ENCODE peak calls at places on chromosomes 1 and 21, in four cellular contexts. I is MCF 10A, K is neural crest cell, Y is tibial nerve. T is an unnamed sample.

GRCh38 chr1:245609354-245609753 is 454.6 kb downstream of the KIF26B start:
- DNase-seq in I (no peak), K (no peak), Y (no peak), T (no peak)

GRCh38 chr1:44646276-44646675 is 28.0 kb downstream of the TMEM53 start:
- DNase-seq in I (no peak), K (no peak), Y (no peak), T (no peak)

GRCh38 chr1:113860891-113861290 is 10.6 kb downstream of the PTPN22 start:
- DNase-seq in I (peak), K (no peak), Y (no peak), T (no peak)

GRCh38 chr1:151887028-151887427 is 22.3 kb downstream of the THEM4 start:
- DNase-seq in I (peak), K (no peak), Y (no peak), T (no peak)

GRCh38 chr1:152035406-152036315 is 1.1 kb downstream of the S100A11 start:
- DNase-seq in I (peak), K (no peak), Y (no peak), T (no peak)

GRCh38 chr1:157181790-157182189 is 43.6 kb upstream of the ETV3 start:
- DNase-seq in I (no peak), K (peak), Y (no peak), T (no peak)

GRCh38 chr1:98102369-98103030 is 181.7 kb upstream of the DPYD start:
- DNase-seq in I (no peak), K (no peak), Y (no peak), T (no peak)

GRCh38 chr1:243421784-243422183 is 165.9 kb downstream of the SDCCAG8 start:
- DNase-seq in I (peak), K (no peak), Y (no peak), T (no peak)

GRCh38 chr1:235050911-235051360 is 77.7 kb downstream of the TOMM20 start:
- DNase-seq in I (no peak), K (no peak), Y (no peak), T (no peak)

GRCh38 chr1:155912056-155912536 is 947 bp upstream of the RIT1 start:
- DNase-seq in I (peak), K (no peak), Y (no peak), T (no peak)

GRCh38 chr1:59317780-59318179 is 20.9 kb downstream of the FGGY start:
- DNase-seq in I (no peak), K (no peak), Y (no peak), T (no peak)

DNA sequence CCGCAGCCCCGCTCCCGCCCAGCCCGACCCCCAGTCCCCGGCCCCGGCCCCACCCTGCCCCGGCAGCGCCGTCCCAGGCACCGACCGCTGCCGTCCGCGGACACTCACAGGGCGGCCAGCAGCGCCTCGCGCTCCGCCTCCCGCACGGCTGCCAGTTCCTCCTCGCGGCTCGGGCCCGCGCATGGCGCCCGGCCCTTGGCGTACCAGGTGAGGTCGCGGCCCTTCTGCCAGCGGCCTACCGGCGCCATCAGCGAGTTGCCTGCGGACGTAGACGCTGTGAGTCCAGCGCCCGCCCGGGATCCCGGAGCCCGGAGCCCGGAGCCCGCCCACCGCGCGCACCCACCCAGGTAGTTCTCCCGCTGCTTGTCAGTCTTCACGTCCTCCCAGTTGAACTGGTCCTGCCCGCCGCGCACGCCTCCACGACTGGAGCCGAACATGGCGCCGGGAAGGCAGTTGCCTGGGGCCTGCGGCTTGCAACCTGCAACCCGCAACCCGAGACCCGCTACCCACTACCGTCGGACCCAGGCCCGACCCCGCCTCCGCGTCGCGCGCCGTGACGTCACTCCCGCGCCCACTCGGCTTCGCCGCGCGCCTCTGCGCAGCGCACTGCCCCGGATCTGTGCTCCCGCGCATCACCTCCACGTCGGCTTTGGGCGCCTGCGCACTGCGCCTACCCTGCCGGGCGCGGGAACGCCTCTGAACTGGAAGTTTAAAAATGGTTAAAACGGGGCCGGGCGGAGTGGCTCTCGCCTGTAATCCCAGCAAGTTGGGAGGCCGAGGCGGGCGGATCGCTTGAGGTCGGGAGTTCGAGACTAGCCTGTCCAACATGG is at the start of gene C1orf35:
- DNase-seq in I (peak), K (peak), Y (peak), T (peak)
- TF ChIP-seq CTCF in I (no peak), K (no peak), Y (no peak), T (no peak)

DNA sequence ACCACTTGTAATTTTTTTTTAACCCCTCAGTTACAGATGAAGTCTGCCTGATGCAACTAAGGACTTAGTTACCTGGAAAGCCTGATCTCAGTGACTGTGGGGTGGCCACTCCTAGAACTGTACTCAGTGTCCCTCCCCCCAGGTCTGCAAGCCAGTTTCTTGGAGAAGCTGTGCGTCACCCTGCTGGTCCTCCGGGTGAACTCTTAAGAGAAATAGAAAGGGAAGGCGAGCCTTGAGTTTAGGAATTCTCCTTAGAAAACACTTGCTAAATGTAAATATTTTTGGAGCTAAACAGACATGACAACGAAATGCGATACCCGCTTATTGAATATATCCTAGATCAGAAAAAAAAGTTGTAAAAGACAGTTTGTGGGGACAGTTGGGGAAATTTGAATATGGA is 730 bp downstream of the SLC16A4 start:
- DNase-seq in I (peak), K (no peak), Y (peak), T (no peak)
- TF ChIP-seq CTCF in I (no peak), K (no peak), Y (no peak), T (no peak)

DNA sequence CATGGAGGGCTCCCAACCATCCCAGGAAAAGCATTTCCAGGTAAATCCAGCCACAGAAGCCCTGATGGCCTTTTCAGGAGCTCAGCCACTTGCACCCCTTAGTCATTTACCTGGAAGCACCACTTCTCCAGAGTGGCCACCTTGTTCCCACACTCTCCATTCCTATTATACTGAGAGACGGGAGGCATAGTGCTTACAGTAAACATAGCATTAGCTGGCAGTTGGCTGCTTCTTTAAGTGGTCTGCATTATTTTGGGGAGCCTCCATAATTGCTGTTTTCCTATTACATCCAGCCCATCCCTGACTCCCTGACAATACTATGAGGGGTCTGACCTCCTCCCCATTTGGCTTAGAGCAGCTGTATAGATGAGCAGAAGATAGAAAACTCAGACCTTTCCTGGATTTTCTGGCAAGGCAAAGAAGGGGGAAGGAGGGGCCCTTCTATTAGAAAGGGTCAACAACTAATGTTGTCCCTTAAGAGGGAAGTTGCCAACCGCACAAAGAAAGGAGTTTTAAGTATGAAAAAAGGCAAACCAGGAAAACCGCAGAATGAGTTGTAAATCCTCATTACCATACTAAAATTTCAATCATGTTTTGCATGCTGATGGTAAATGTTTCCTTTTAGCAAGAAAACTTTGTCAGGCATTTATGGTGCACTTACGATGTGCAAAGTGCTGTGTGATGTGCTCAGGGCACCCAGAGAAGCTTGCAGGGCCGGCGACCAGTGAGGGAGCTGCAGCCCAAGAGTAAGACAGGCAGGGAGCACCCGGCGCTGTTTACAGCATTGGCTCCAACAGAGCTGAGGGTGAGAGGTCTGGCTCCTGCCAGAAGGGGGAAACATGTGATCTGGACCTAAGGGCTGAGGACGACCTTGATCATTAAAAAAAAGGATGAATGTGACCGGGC is 167.3 kb downstream of the ZZZ3 start:
- DNase-seq in I (no peak), K (peak), Y (no peak), T (no peak)
- TF ChIP-seq CTCF in I (no peak), K (peak), Y (no peak), T (no peak)

GRCh38 chr1:200090252-200091159 is 63.0 kb downstream of the NR5A2 start:
- DNase-seq in I (peak), K (no peak), Y (no peak), T (no peak)
- TF ChIP-seq CTCF in I (peak), K (peak), Y (no peak), T (peak)

GRCh38 chr1:14915356-14916054 is 238.0 kb upstream of the TMEM51 start:
- DNase-seq in I (peak), K (peak), Y (no peak), T (no peak)
- TF ChIP-seq CTCF in I (peak), K (peak), Y (peak), T (peak)

GRCh38 chr21:30209571-30209970 is 6.3 kb downstream of the CLDN8 start:
- DNase-seq in I (peak), K (peak), Y (no peak), T (no peak)
- TF ChIP-seq CTCF in I (peak), K (no peak), Y (no peak), T (no peak)

DNA sequence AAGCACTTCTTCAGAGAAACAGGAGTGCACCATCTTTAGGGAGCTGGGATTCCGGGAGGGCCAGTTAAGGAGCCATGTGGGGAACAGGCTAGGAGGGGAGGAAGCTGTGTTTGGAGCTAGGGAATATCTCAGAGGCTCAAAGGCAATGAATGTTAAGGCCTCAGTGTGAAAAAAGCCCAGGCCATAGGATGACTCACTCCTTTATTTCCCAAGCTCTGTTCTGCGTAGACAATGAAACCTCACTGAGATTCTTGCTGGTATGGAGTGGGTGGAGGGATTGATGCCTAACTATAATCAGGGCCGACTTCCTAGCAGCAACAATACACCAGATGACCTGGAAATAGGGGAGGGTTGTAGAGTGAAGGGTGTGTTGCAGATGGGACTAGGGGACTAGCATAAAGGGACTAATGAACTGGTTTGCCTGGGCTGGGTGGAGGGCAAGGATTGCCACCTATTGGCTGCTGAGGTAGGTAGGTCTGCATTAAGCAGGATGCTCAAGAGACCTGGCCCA is 2.1 kb downstream of the GNAT2 start:
- DNase-seq in I (peak), K (no peak), Y (no peak), T (no peak)
- TF ChIP-seq CTCF in I (no peak), K (no peak), Y (no peak), T (no peak)